ENCODE peak calls at places on chromosomes 4 and X, in four cellular contexts. One of them, this sample, is unnamed.

GRCh38 chr4:80125252-80126177 is 52.5 kb upstream of the ANTXR2 start:
- DNase-seq in H9: no peak
- DNase-seq in thyroid gland: no peak
- DNase-seq in esophagus muscularis mucosa: no peak
- DNase-seq in this sample: no peak

GRCh38 chr4:20984011-20984836 is 284.0 kb downstream of the PACRGL start:
- DNase-seq in H9: peak; percentile 38
- DNase-seq in thyroid gland: peak; percentile 7
- DNase-seq in esophagus muscularis mucosa: no peak
- DNase-seq in this sample: no peak

GRCh38 chr4:170875868-170876267 is 786.1 kb upstream of the AADAT start:
- DNase-seq in esophagus muscularis mucosa: no peak
- DNase-seq in thyroid gland: no peak
- DNase-seq in H9: no peak
- DNase-seq in this sample: no peak

GRCh38 chr4:72448231-72448630 is 120.8 kb downstream of the ADAMTS3 start:
- DNase-seq in esophagus muscularis mucosa: no peak
- DNase-seq in H9: no peak
- DNase-seq in thyroid gland: no peak
- DNase-seq in this sample: no peak

GRCh38 chr4:39348371-39349265 is 17.5 kb downstream of the RFC1 start:
- DNase-seq in esophagus muscularis mucosa: no peak
- DNase-seq in thyroid gland: no peak
- DNase-seq in H9: no peak
- DNase-seq in this sample: no peak

GRCh38 chrX:46130246-46130645 is 415.0 kb downstream of the ZNF674 start:
- DNase-seq in esophagus muscularis mucosa: no peak
- DNase-seq in thyroid gland: no peak
- DNase-seq in H9: no peak
- DNase-seq in this sample: no peak

GRCh38 chrX:111123125-111123524 is 27.1 kb downstream of the PAK3 start:
- DNase-seq in thyroid gland: no peak
- DNase-seq in esophagus muscularis mucosa: no peak
- DNase-seq in H9: no peak
- DNase-seq in this sample: no peak

GRCh38 chr4:89799071-89799470 is 37.9 kb downstream of the SNCA start:
- DNase-seq in thyroid gland: no peak
- DNase-seq in esophagus muscularis mucosa: no peak
- DNase-seq in H9: no peak
- DNase-seq in this sample: no peak

GRCh38 chrX:77502951-77503525 is 55.8 kb downstream of the FGF16 start:
- DNase-seq in H9: no peak
- DNase-seq in thyroid gland: no peak
- DNase-seq in esophagus muscularis mucosa: no peak
- DNase-seq in this sample: no peak

GRCh38 chr4:54958236-54958635 is 167.2 kb downstream of the KDR start:
- DNase-seq in H9: no peak
- DNase-seq in esophagus muscularis mucosa: no peak
- DNase-seq in thyroid gland: no peak
- DNase-seq in this sample: no peak

GRCh38 chr4:13403326-13403725 is 80.8 kb downstream of the RAB28 start:
- DNase-seq in esophagus muscularis mucosa: no peak
- DNase-seq in thyroid gland: no peak
- DNase-seq in H9: no peak
- DNase-seq in this sample: no peak

GRCh38 chr4:116073051-116073450 is 959.6 kb upstream of the NDST4 start:
- DNase-seq in thyroid gland: no peak
- DNase-seq in H9: no peak
- DNase-seq in esophagus muscularis mucosa: no peak
- DNase-seq in this sample: no peak

GRCh38 chr4:116005037-116005805 is 891.8 kb upstream of the NDST4 start:
- DNase-seq in H9: no peak
- DNase-seq in thyroid gland: no peak
- DNase-seq in esophagus muscularis mucosa: no peak
- DNase-seq in this sample: no peak

GRCh38 chr4:15043226-15043625 is 40.9 kb downstream of the CPEB2 start:
- DNase-seq in esophagus muscularis mucosa: no peak
- DNase-seq in thyroid gland: no peak
- DNase-seq in H9: no peak
- DNase-seq in this sample: no peak

GRCh38 chr4:38071801-38072567 is 111.8 kb downstream of the PTTG2 start:
- DNase-seq in thyroid gland: no peak
- DNase-seq in esophagus muscularis mucosa: no peak
- DNase-seq in H9: no peak
- DNase-seq in this sample: peak; percentile 69

GRCh38 chr4:156931267-156931666 is 40.3 kb downstream of the PDGFC start:
- DNase-seq in thyroid gland: peak; percentile 50
- DNase-seq in esophagus muscularis mucosa: no peak
- DNase-seq in H9: no peak
- DNase-seq in this sample: no peak

GRCh38 chrX:136954930-136955329 is 74.4 kb upstream of the RBMX start:
- DNase-seq in thyroid gland: no peak
- DNase-seq in H9: no peak
- DNase-seq in esophagus muscularis mucosa: no peak
- DNase-seq in this sample: no peak

GRCh38 chrX:39953879-39954278 is 143.9 kb downstream of the BCOR start:
- DNase-seq in esophagus muscularis mucosa: no peak
- DNase-seq in H9: no peak
- DNase-seq in thyroid gland: peak; percentile 95
- DNase-seq in this sample: no peak

GRCh38 chrX:134625315-134625718 is 33.0 kb downstream of the PLAC1 start:
- DNase-seq in H9: no peak
- DNase-seq in thyroid gland: no peak
- DNase-seq in esophagus muscularis mucosa: no peak
- DNase-seq in this sample: no peak

GRCh38 chr4:26051278-26051677 is 137.3 kb downstream of the SMIM20 start:
- DNase-seq in thyroid gland: no peak
- DNase-seq in esophagus muscularis mucosa: no peak
- DNase-seq in H9: no peak
- DNase-seq in this sample: no peak

GRCh38 chr4:4677825-4678522 is 136.1 kb upstream of the STX18 start:
- DNase-seq in H9: peak; percentile 54
- DNase-seq in esophagus muscularis mucosa: no peak
- DNase-seq in thyroid gland: no peak
- DNase-seq in this sample: no peak

GRCh38 chr4:100289530-100289888 is 99.2 kb upstream of the DDIT4L start:
- DNase-seq in H9: no peak
- DNase-seq in esophagus muscularis mucosa: no peak
- DNase-seq in thyroid gland: no peak
- DNase-seq in this sample: no peak

GRCh38 chr4:92447265-92447905 is 143.6 kb downstream of the GRID2 start:
- DNase-seq in H9: no peak
- DNase-seq in esophagus muscularis mucosa: no peak
- DNase-seq in thyroid gland: no peak
- DNase-seq in this sample: no peak

GRCh38 chr4:22869235-22869634 is 176.5 kb downstream of the GBA3 start:
- DNase-seq in thyroid gland: no peak
- DNase-seq in H9: peak; percentile 49
- DNase-seq in esophagus muscularis mucosa: no peak
- DNase-seq in this sample: no peak

GRCh38 chr4:32986236-32986635 is 2266.1 kb downstream of the PCDH7 start:
- DNase-seq in thyroid gland: no peak
- DNase-seq in H9: no peak
- DNase-seq in esophagus muscularis mucosa: no peak
- DNase-seq in this sample: no peak

GRCh38 chr4:184473515-184474260 is 662 bp downstream of the IRF2 start:
- DNase-seq in H9: no peak
- DNase-seq in esophagus muscularis mucosa: no peak
- DNase-seq in thyroid gland: peak; percentile 40
- DNase-seq in this sample: no peak

GRCh38 chrX:103464071-103464773 is 55.1 kb downstream of the RAB40A start:
- DNase-seq in H9: peak; percentile 57
- DNase-seq in thyroid gland: peak; percentile 11
- DNase-seq in esophagus muscularis mucosa: no peak
- DNase-seq in this sample: no peak

GRCh38 chrX:106481341-106481740 is 130.4 kb upstream of the RADX start:
- DNase-seq in esophagus muscularis mucosa: no peak
- DNase-seq in thyroid gland: peak; percentile 25
- DNase-seq in H9: peak; percentile 27
- DNase-seq in this sample: no peak

GRCh38 chr4:112185740-112186670 is 40.8 kb downstream of the FAM241A start:
- DNase-seq in H9: no peak
- DNase-seq in thyroid gland: no peak
- DNase-seq in esophagus muscularis mucosa: no peak
- DNase-seq in this sample: no peak

GRCh38 chr4:93184093-93184492 is 644.5 kb upstream of the ATOH1 start:
- DNase-seq in H9: no peak
- DNase-seq in thyroid gland: peak; percentile 58
- DNase-seq in esophagus muscularis mucosa: no peak
- DNase-seq in this sample: no peak

GRCh38 chrX:120775959-120776358 is 99.7 kb downstream of the CT47B1 start:
- DNase-seq in thyroid gland: no peak
- DNase-seq in H9: no peak
- DNase-seq in esophagus muscularis mucosa: no peak
- DNase-seq in this sample: no peak

GRCh38 chr4:5785806-5786680 is 75.0 kb downstream of the EVC start:
- DNase-seq in esophagus muscularis mucosa: no peak
- DNase-seq in H9: peak; percentile 8
- DNase-seq in thyroid gland: no peak
- DNase-seq in this sample: no peak

GRCh38 chrX:153926594-153926862 is 464 bp upstream of the ARHGAP4 start:
- DNase-seq in thyroid gland: no peak
- DNase-seq in esophagus muscularis mucosa: no peak
- DNase-seq in H9: no peak
- DNase-seq in this sample: no peak
- TF ChIP-seq CTCF in thyroid gland: no peak
- TF ChIP-seq CTCF in esophagus muscularis mucosa: no peak
- TF ChIP-seq CTCF in H9: no peak
- TF ChIP-seq CTCF in this sample: no peak

DNA sequence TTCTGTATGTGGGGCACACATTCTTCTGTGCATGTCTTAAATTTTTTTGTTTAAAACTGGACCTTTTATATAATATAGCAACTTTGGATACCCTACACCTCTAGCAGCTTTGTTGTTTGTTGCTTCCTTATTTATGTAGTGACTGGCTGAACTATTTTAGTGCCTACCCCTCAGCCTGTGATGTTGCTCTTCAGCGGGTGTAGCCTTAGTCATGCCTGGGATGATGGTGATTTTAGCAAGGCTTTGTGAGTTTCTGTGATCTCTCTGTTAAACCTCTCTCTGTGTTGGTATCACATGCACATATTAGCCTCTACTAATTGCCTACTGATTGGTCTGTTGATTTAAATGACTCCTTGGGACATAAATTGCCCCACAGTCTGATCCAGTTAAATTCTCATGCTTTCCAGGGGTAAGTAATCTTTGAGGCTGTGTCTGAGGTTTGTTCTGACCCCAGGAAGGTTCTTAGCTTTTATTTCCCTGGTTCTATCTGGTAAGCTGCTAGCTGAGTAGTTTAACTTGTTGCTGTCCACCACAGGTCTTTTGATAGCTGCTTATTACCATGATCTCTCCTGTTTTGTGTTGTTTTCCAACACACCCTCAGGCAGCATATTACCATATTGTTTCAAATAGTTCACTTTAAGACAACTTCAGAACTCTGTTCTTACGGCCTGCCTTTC is 22.9 kb downstream of the USP9X start:
- DNase-seq in esophagus muscularis mucosa: no peak
- DNase-seq in H9: no peak
- DNase-seq in thyroid gland: no peak
- DNase-seq in this sample: no peak
- H3K4me1 ChIP-seq in esophagus muscularis mucosa: peaks cover 32% of the 10 kb centered on the region
- H3K4me1 ChIP-seq in H9: peaks cover 15% of the 10 kb centered on the region
- H3K4me1 ChIP-seq in thyroid gland: peaks cover 43% of the 10 kb centered on the region
- H3K4me1 ChIP-seq in this sample: peaks cover 10% of the 10 kb centered on the region

DNA sequence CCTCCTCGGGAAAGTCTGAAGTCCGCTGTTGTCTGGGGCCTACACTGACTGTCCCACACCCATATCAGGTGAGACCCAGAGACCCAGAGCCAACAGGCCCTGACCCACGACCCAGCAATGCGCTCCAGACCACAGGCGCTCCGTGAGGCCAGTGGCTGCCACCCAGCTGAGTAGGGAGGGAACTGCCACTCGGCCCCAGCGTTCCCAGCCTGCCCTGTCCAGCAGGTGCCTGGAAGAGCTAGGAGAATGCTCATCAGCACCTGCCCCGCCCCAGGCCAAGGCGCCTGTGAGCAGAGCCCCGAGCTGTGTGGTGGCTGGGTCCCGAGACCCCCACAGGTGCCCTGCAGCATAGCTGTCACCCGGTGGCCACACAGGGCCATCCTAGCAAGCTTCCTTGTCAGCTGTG is 2.7 kb downstream of the SPON2 start:
- DNase-seq in esophagus muscularis mucosa: peak; percentile 87
- DNase-seq in thyroid gland: no peak
- DNase-seq in H9: no peak
- DNase-seq in this sample: no peak
- TF ChIP-seq CTCF in esophagus muscularis mucosa: no peak
- TF ChIP-seq CTCF in thyroid gland: no peak
- TF ChIP-seq CTCF in H9: no peak
- TF ChIP-seq CTCF in this sample: no peak

GRCh38 chr4:139660518-139661149 is 5.0 kb upstream of the MGST2 start:
- DNase-seq in H9: no peak
- DNase-seq in esophagus muscularis mucosa: no peak
- DNase-seq in thyroid gland: no peak
- DNase-seq in this sample: no peak
- H3K4me1 ChIP-seq in H9: peaks cover 3% of the 10 kb centered on the region
- H3K4me1 ChIP-seq in esophagus muscularis mucosa: peaks cover 17% of the 10 kb centered on the region
- H3K4me1 ChIP-seq in thyroid gland: peaks cover 8% of the 10 kb centered on the region
- H3K4me1 ChIP-seq in this sample: peaks cover 29% of the 10 kb centered on the region

This sample was measured in vagina.